ENCODE peak calls at places on chromosomes 4 and X, in five cellular contexts. V is tibial artery, I is cardiac muscle cell, Y is heart right ventricle, F is endodermal cell. N is an unnamed sample. For H3K4me1, the result is how much of the 10 kb centered on the place peaks cover.

GRCh38 chr4:95181446-95182306 is 367.1 kb downstream of the UNC5C start:
- DNase-seq in V (no peak), I (peak), Y (no peak), F (peak), N (no peak)

GRCh38 chr4:109398928-109399327 is 34.7 kb upstream of the SEC24B start:
- DNase-seq in V (no peak), I (no peak), Y (no peak), F (no peak), N (no peak)

GRCh38 chrX:361231-362145 is 25.2 kb downstream of the PPP2R3B start:
- DNase-seq in V (peak), I (no peak), Y (no peak), F (no peak), N (no peak)

GRCh38 chr4:139137745-139138144 is 39.3 kb downstream of the ELF2 start:
- DNase-seq in V (no peak), I (no peak), Y (no peak), F (no peak), N (no peak)

GRCh38 chr4:114558446-114559020 is 40.1 kb upstream of the UGT8 start:
- DNase-seq in V (no peak), I (no peak), Y (no peak), F (no peak), N (no peak)

GRCh38 chr4:14749910-14750309 is 252.4 kb upstream of the CPEB2 start:
- DNase-seq in V (no peak), I (peak), Y (peak), F (peak), N (no peak)

GRCh38 chr4:187656953-187657352 is 338.6 kb upstream of the ZFP42 start:
- DNase-seq in V (no peak), I (no peak), Y (no peak), F (no peak), N (no peak)

GRCh38 chr4:116585240-116585639 is 500.1 kb downstream of the TRAM1L1 start:
- DNase-seq in V (no peak), I (no peak), Y (no peak), F (no peak), N (no peak)

GRCh38 chr4:158018831-158019230 is 154.0 kb downstream of the GASK1B start:
- DNase-seq in V (no peak), I (no peak), Y (no peak), F (no peak), N (no peak)

GRCh38 chr4:183960021-183960420 is 54.9 kb downstream of the STOX2 start:
- DNase-seq in V (no peak), I (peak), Y (peak), F (peak), N (no peak)

DNA sequence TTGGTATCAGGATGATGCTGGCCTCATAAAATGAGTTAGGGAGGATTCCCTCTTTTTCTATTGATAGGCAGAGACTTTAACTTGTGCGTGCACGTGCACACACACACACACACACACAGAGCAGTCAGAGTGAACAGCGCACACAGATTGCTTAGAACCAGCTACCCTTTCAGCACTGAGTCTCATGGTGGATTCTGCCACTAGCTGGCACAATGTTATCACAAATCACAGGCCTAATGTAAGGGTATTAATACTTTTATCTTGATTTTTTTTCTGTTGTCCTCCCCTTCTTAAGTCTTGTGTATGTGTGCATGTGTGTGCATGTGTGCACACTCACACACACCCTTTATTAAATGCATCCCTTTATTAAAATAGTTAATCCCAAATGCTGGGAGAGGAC is 53.2 kb downstream of the HADH start:
- DNase-seq in V (no peak), I (no peak), Y (no peak), F (no peak), N (no peak)
- H3K4me1 ChIP-seq in V (under half), I (under half), Y (under half), F (under half), N (under half)

GRCh38 chrX:17164936-17165335 is 210.1 kb upstream of the NHS start:
- DNase-seq in V (no peak), I (no peak), Y (no peak), F (no peak), N (no peak)
- H3K27ac ChIP-seq in V (no peak), I (no peak), Y (no peak), F (no peak), N (no peak)

GRCh38 chrX:125651426-125651825 is 331.8 kb downstream of the TEX13C start:
- DNase-seq in V (no peak), I (no peak), Y (no peak), F (no peak), N (no peak)

DNA sequence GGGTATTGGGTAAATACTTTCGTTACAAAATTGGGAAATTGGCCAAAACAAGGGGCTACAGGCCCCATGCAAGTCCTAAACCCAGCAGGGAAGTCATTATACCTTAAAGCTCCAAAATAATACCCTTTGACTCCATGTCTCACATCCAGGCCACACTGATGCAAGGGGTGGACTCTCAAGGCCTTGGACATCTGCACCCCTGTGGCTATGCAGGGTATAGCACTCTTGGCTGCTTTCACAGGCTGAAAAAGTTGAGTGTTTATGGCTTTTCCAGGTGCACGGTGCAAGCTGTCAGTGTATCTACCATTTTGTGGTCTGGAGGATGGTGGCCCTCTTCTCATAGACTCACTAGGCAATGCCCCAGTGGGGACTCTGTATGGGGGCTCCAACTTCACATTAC is 326.5 kb downstream of the TEX13C start:
- DNase-seq in V (no peak), I (no peak), Y (no peak), F (peak), N (no peak)
- TF ChIP-seq CTCF in V (no peak), I (no peak), Y (no peak), F (peak), N (no peak)

GRCh38 chr4:186149872-186150271 is 41.5 kb upstream of the CYP4V2 start:
- DNase-seq in V (peak), I (peak), Y (peak), F (peak), N (no peak)
- H3K4me1 ChIP-seq in V (under half), I (under half), Y (under half), F (under half), N (under half)

GRCh38 chr4:52249583-52249982 is 198.5 kb downstream of the SPATA18 start:
- DNase-seq in V (no peak), I (no peak), Y (no peak), F (no peak), N (no peak)

GRCh38 chr4:52244103-52244772 is 193.1 kb downstream of the SPATA18 start:
- DNase-seq in V (no peak), I (no peak), Y (no peak), F (no peak), N (no peak)

GRCh38 chr4:52244773-52245360 is 193.8 kb downstream of the SPATA18 start:
- DNase-seq in V (no peak), I (no peak), Y (no peak), F (no peak), N (no peak)

GRCh38 chr4:52248836-52249235 is 197.7 kb downstream of the SPATA18 start:
- DNase-seq in V (no peak), I (no peak), Y (no peak), F (no peak), N (no peak)

DNA sequence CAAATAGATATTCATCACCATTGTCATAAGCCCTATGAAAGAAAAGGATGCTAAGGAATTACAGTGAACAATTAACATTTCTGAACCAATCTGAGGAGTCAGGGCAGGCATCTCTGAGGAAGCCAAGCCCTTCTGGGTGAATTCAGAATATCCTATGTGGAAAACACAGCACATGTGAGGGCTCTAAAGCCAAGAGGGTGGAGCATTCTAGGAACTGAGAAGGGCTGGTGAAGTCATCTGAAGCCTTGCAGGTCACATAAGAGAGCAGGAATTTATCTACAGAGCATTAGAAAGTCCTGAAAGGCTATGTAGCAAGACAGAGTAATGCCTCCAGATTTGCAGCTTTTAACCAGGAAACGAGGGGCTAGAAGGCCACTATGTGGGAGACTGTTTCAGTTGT is 195.7 kb downstream of the SPATA18 start:
- DNase-seq in V (no peak), I (no peak), Y (no peak), F (no peak), N (no peak)
- H3K27ac ChIP-seq in V (no peak), I (no peak), Y (no peak), F (no peak), N (no peak)

GRCh38 chr4:38449506-38450174 is 214.4 kb upstream of the KLF3 start:
- DNase-seq in V (no peak), I (peak), Y (no peak), F (peak), N (no peak)
- TF ChIP-seq CTCF in V (no peak), I (no peak), Y (no peak), F (peak), N (no peak)

GRCh38 chr4:76984788-76985211 is 35.2 kb downstream of the SEPTIN11 start:
- DNase-seq in V (peak), I (peak), Y (no peak), F (no peak), N (peak)

GRCh38 chr4:76987685-76988084 is 38.1 kb downstream of the SEPTIN11 start:
- DNase-seq in V (no peak), I (no peak), Y (no peak), F (no peak), N (no peak)

GRCh38 chr4:76989391-76990061 is 40.0 kb downstream of the SEPTIN11 start:
- DNase-seq in V (no peak), I (no peak), Y (no peak), F (no peak), N (no peak)

GRCh38 chr4:76984127-76984526 is 34.6 kb downstream of the SEPTIN11 start:
- DNase-seq in V (no peak), I (peak), Y (no peak), F (no peak), N (no peak)

DNA sequence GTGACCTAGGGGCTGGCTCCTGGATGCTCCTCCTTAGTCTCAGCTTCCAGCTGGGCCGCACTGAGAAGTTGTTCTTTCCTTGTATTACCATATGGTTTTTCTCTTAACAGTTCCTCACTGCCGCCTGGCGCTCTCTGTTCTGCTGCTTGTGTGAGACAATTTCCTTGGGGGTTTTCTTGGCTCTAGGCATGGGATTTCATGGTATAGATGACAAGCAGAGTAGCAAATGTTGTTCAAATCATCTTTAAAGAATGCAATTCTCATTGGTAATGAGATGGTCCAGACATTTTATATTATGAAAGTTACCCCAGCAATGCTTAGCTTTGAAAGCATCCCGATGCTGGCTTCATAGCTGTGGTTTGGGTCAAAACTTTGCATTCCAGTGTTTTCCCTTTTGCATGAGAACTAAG is 37.6 kb downstream of the SEPTIN11 start:
- DNase-seq in V (no peak), I (peak), Y (peak), F (peak), N (no peak)
- H3K4me1 ChIP-seq in V (half or more), I (under half), Y (half or more), F (under half), N (under half)

GRCh38 chr4:188976644-188977115 is 837.4 kb downstream of the TRIML1 start:
- DNase-seq in V (no peak), I (no peak), Y (no peak), F (peak), N (no peak)
- H3K27ac ChIP-seq in V (no peak), I (peak), Y (no peak), F (peak), N (no peak)

GRCh38 chr4:140743194-140743931 is 12.8 kb downstream of the TBC1D9 start:
- DNase-seq in V (no peak), I (no peak), Y (no peak), F (peak), N (no peak)
- TF ChIP-seq CTCF in V (no peak), I (no peak), Y (no peak), F (peak), N (peak)